ENCODE peak calls at places on chromosomes 4 and X, in nine cellular contexts. W is iris pigment epithelial cell, B is GM23248, P is astrocyte of the spinal cord, Y is HT1080, C is posterior cingulate gyrus, I is endothelial cell, L is bronchial epithelial cell, X is psoas muscle. U is an unnamed sample.

GRCh38 chr4:83251074-83251835 is 33.3 kb downstream of the COQ2 start:
- DNase-seq in W (no peak), B (no peak), P (no peak), Y (no peak), C (no peak), I (no peak), L (no peak), X (no peak), U (no peak)

GRCh38 chr4:110188113-110188512 is 10.3 kb downstream of the ELOVL6 start:
- DNase-seq in W (no peak), B (no peak), P (no peak), Y (no peak), C (no peak), I (no peak), L (no peak), X (no peak), U (no peak)

GRCh38 chrX:85365370-85365995 is 14.0 kb downstream of the POF1B start:
- DNase-seq in W (no peak), B (no peak), P (no peak), Y (no peak), C (no peak), I (peak; percentile 2), L (no peak), X (no peak), U (no peak)

GRCh38 chr4:120841580-120841979 is 80.9 kb downstream of the PRDM5 start:
- DNase-seq in W (peak; percentile 34), B (peak; percentile 35), P (peak; percentile 22), Y (no peak), C (no peak), I (no peak), L (no peak), X (no peak), U (no peak)

GRCh38 chr4:67049446-67049845 is 495.9 kb downstream of the CENPC start:
- DNase-seq in W (no peak), B (no peak), P (no peak), Y (no peak), C (no peak), I (no peak), L (no peak), X (no peak), U (no peak)

GRCh38 chr4:105306158-105306781 is 159.6 kb downstream of the TET2 start:
- DNase-seq in W (peak; percentile 17), B (peak; percentile 2), P (no peak), Y (peak; percentile 8), C (no peak), I (no peak), L (peak; percentile 74), X (no peak), U (peak; percentile 39)

GRCh38 chr4:74969507-74970474 is 36.9 kb downstream of the PARM1 start:
- DNase-seq in W (peak; percentile 1), B (no peak), P (no peak), Y (peak; percentile 18), C (no peak), I (no peak), L (peak; percentile 3), X (peak; percentile 69), U (no peak)

GRCh38 chr4:867526-868250 is 41.8 kb upstream of the CPLX1 start:
- DNase-seq in W (no peak), B (no peak), P (no peak), Y (no peak), C (no peak), I (no peak), L (no peak), X (no peak), U (no peak)

GRCh38 chr4:183905081-183905592 is at the start of gene STOX2:
- DNase-seq in W (peak; percentile 16), B (peak; percentile 38), P (peak; percentile 40), Y (no peak), C (peak; percentile 96), I (peak; percentile 79), L (peak; percentile 61), X (peak; percentile 88), U (no peak)

GRCh38 chr4:108370291-108370690 is 201.6 kb upstream of the LEF1 start:
- DNase-seq in W (no peak), B (no peak), P (no peak), Y (no peak), C (no peak), I (no peak), L (no peak), X (no peak), U (no peak)

GRCh38 chr4:5979981-5980380 is 38.2 kb downstream of the C4orf50 start:
- DNase-seq in W (peak; percentile 5), B (peak; percentile 23), P (no peak), Y (peak; percentile 37), C (no peak), I (peak; percentile 77), L (no peak), X (no peak), U (no peak)

GRCh38 chr4:143382539-143382938 is 45.9 kb downstream of the GAB1 start:
- DNase-seq in W (peak; percentile 68), B (no peak), P (peak; percentile 44), Y (peak; percentile 32), C (no peak), I (no peak), L (peak; percentile 52), X (no peak), U (no peak)

GRCh38 chr4:132493476-132493875 is 655.6 kb upstream of the PCDH10 start:
- DNase-seq in W (no peak), B (no peak), P (no peak), Y (no peak), C (no peak), I (no peak), L (no peak), X (no peak), U (no peak)

GRCh38 chrX:131402124-131402811 is 113.2 kb upstream of the IGSF1 start:
- DNase-seq in W (no peak), B (no peak), P (no peak), Y (no peak), C (no peak), I (no peak), L (no peak), X (no peak), U (no peak)

GRCh38 chrX:115408736-115409390 is 119.3 kb downstream of the LUZP4 start:
- DNase-seq in W (peak; percentile 60), B (peak; percentile 22), P (peak; percentile 29), Y (no peak), C (no peak), I (no peak), L (no peak), X (no peak), U (no peak)

GRCh38 chr4:128571747-128572146 is 237.8 kb upstream of the JADE1 start:
- DNase-seq in W (peak; percentile 98), B (peak; percentile 93), P (peak; percentile 95), Y (peak; percentile 86), C (no peak), I (no peak), L (peak; percentile 87), X (no peak), U (no peak)

GRCh38 chr4:45293335-45293734 is 567.0 kb upstream of the GNPDA2 start:
- DNase-seq in W (no peak), B (no peak), P (no peak), Y (no peak), C (no peak), I (no peak), L (no peak), X (no peak), U (no peak)

GRCh38 chr4:177569443-177569842 is 127.2 kb upstream of the AGA start:
- DNase-seq in W (no peak), B (peak; percentile 16), P (no peak), Y (no peak), C (no peak), I (no peak), L (no peak), X (no peak), U (no peak)

GRCh38 chrX:88612870-88613329 is 134.1 kb upstream of the CPXCR1 start:
- DNase-seq in W (no peak), B (no peak), P (no peak), Y (peak; percentile 15), C (no peak), I (peak; percentile 12), L (no peak), X (no peak), U (no peak)

GRCh38 chr4:114911141-114911540 is 202.3 kb downstream of the NDST4 start:
- DNase-seq in W (peak; percentile 4), B (no peak), P (no peak), Y (no peak), C (no peak), I (no peak), L (no peak), X (no peak), U (no peak)

GRCh38 chrX:2710041-2710471 is 19.0 kb downstream of the CD99 start:
- DNase-seq in W (peak; percentile 89), B (peak; percentile 95), P (peak; percentile 88), Y (peak; percentile 90), C (no peak), I (no peak), L (peak; percentile 93), X (no peak), U (no peak)

GRCh38 chr4:73705056-73705432 is 35.3 kb upstream of the CXCL8 start:
- DNase-seq in W (peak; percentile 45), B (peak; percentile 83), P (peak; percentile 72), Y (peak; percentile 91), C (no peak), I (no peak), L (peak; percentile 82), X (no peak), U (no peak)

U was measured in GM18507.